ENCODE peak calls at places on chromosomes 4 and X, in ten cellular contexts. J is right lobe of liver, W is A673, M is psoas muscle, B is heart right ventricle, L is aorta, G is suprapubic skin, T is PC-3, Y is spleen, Z is endothelial cell of umbilical vein. P is an unnamed sample. For H3K27me3 and H3K9me3, the result is how much of the 10 kb centered on the place peaks cover.

GRCh38 chrX:84339507-84340364 is 151.7 kb upstream of the RPS6KA6 start:
- DNase-seq in W (peak), T (peak), B (no peak), M (no peak), J (no peak), Y (no peak), Z (peak), L (no peak), G (no peak), P (no peak)

GRCh38 chr4:147786031-147786430 is 54.1 kb downstream of the ARHGAP10 start:
- DNase-seq in M (no peak), G (no peak), W (peak), T (no peak), Y (no peak), J (no peak), Z (no peak), B (no peak), L (no peak), P (no peak)

GRCh38 chr4:99383381-99383780 is 30.8 kb upstream of the ADH1C start:
- DNase-seq in B (no peak), G (no peak), T (no peak), M (no peak), W (no peak), L (no peak), Y (no peak), J (no peak), Z (no peak), P (no peak)

GRCh38 chrX:49878128-49878833 is 1.0 kb upstream of the USP27X start:
- DNase-seq in L (no peak), J (no peak), M (no peak), B (peak), Y (peak), T (no peak), W (no peak), Z (no peak), G (no peak), P (peak)

GRCh38 chr4:147465461-147465860 is 15.4 kb upstream of the EDNRA start:
- DNase-seq in M (no peak), T (no peak), L (no peak), Z (no peak), J (no peak), B (no peak), W (no peak), Y (no peak), G (no peak), P (no peak)

GRCh38 chr4:3801931-3802550 is 35.9 kb downstream of the ADRA2C start:
- DNase-seq in M (no peak), T (no peak), L (peak), Z (no peak), Y (peak), W (no peak), B (no peak), J (no peak), G (no peak), P (no peak)

GRCh38 chr4:80393246-80393969 is 57.9 kb downstream of the CFAP299 start:
- DNase-seq in J (no peak), T (peak), L (no peak), Y (no peak), W (no peak), B (no peak), M (no peak), G (no peak), Z (no peak), P (no peak)

GRCh38 chrX:119266364-119266995 is 30.4 kb downstream of the PGRMC1 start:
- DNase-seq in L (no peak), Z (peak), J (no peak), Y (no peak), M (no peak), G (no peak), T (peak), W (peak), B (no peak), P (no peak)

GRCh38 chr4:95092762-95093161 is 335.0 kb downstream of the BMPR1B start:
- DNase-seq in G (no peak), L (no peak), Z (peak), B (no peak), W (peak), J (no peak), T (peak), Y (no peak), M (no peak), P (no peak)

GRCh38 chr4:52015366-52015765 is 4.8 kb downstream of the LRRC66 start:
- DNase-seq in G (no peak), J (no peak), B (no peak), L (no peak), Z (peak), T (peak), W (peak), M (no peak), Y (no peak), P (no peak)

GRCh38 chrX:95056901-95057300 is 1382.9 kb downstream of the FAM133A start:
- DNase-seq in Z (no peak), M (no peak), W (no peak), B (no peak), L (no peak), Y (no peak), J (no peak), G (no peak), T (peak), P (no peak)

GRCh38 chrX:39819921-39820849 is 277.6 kb downstream of the BCOR start:
- DNase-seq in J (no peak), T (no peak), M (no peak), Z (peak), L (no peak), Y (peak), B (no peak), G (no peak), W (peak), P (no peak)

DNA sequence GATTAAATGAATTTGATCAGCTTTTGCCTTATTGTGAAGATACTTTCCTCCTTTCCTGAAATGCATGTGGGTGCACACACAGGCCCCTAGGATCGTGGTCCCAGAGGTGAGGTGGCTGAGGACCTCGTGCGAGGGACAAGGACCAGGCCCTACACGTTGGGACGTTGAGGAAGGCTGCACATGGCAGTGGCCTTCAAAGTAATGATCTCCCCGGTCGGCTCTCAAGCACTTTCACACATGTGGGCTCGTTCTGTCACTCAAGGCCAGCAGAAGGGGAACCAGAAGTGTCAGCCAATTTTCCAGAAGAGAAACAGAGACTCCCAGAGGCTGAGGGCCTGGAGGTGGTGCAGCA is 196.9 kb downstream of the AFAP1 start:
- DNase-seq in Y (no peak), J (no peak), G (no peak), Z (no peak), T (no peak), W (no peak), L (no peak), B (no peak), M (no peak), P (no peak)
- H3K27me3 ChIP-seq in Y (under half), J (under half), G (under half), Z (under half), T (under half), W (under half), L (under half), B (under half), M (under half), P (under half)

GRCh38 chr4:160523236-160523635 is 1420.4 kb downstream of the RAPGEF2 start:
- DNase-seq in Z (no peak), J (no peak), B (no peak), Y (no peak), L (no peak), M (no peak), T (peak), G (no peak), W (no peak), P (no peak)
- H3K27ac ChIP-seq in Z (no peak), J (no peak), B (no peak), Y (no peak), L (no peak), M (no peak), T (no peak), G (no peak), W (no peak), P (no peak)

GRCh38 chrX:146831994-146832393 is 17.4 kb upstream of the CXorf51A start:
- DNase-seq in G (no peak), W (no peak), Y (peak), B (no peak), J (no peak), L (no peak), Z (no peak), M (no peak), T (no peak), P (peak)
- H3K9me3 ChIP-seq in G (under half), W (under half), Y (under half), B (under half), J (under half), L (under half), Z (under half), M (under half), T (under half), P (under half)

DNA sequence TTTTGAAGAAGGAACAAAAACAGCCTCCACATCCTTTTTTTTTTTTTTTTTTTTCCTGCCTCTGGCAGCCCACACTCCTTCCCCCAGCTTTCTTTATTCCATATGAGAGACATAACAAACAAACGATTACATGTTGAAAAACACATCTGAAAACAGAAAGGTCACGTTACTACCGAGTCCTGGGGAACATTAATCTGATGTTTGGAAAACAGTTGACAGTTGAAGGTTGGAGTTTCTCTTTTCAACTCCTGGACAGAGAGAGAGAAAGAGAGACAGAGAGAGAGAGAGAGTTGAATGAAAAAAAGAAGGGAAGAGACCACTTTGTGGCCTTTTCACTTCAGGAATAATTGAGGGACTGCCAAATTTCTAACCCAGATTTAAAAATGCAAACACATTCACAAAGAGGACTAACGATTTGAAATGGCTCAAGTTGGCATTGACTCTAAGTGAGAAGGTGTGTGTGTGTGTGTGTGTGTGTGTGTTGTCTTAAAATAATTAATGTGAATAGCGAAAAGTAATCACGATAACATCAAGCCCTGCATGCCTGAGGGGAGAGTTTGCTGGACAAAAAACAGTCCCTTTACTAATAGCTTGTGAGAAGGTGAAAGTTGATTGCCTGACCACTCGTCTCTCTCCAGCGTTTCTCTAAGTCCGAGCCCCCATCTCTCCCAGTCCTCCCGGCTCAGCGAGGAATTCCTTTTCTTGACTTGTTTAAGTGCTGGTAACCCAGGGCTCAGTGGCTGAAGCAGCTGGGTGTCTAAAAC is 67.3 kb downstream of the FBXO8 start:
- DNase-seq in L (no peak), W (no peak), Y (no peak), T (no peak), B (no peak), J (no peak), G (no peak), Z (no peak), M (no peak), P (no peak)
- H3K27me3 ChIP-seq in L (under half), W (under half), Y (half or more), T (under half), B (half or more), J (under half), G (half or more), Z (half or more), M (half or more), P (under half)

GRCh38 chr4:174674305-174674840 is 152.1 kb upstream of the HPGD start:
- DNase-seq in G (no peak), T (no peak), Y (no peak), B (no peak), M (no peak), L (no peak), W (no peak), Z (no peak), J (no peak), P (no peak)
- H3K27ac ChIP-seq in G (no peak), T (no peak), Y (no peak), B (no peak), M (no peak), L (no peak), W (no peak), Z (no peak), J (no peak), P (no peak)

GRCh38 chrX:154446430-154446829 is 2.5 kb downstream of the FAM50A start:
- DNase-seq in M (no peak), Z (no peak), G (no peak), B (no peak), L (no peak), Y (no peak), J (no peak), W (no peak), T (no peak), P (no peak)

GRCh38 chrX:154450312-154450711 is 6.4 kb downstream of the FAM50A start:
- DNase-seq in Z (no peak), T (no peak), G (no peak), W (no peak), J (no peak), M (no peak), Y (no peak), L (no peak), B (no peak), P (no peak)

GRCh38 chrX:154452823-154453222 is 5.3 kb upstream of the PLXNA3 start:
- DNase-seq in Z (no peak), G (no peak), M (no peak), Y (no peak), W (no peak), T (no peak), B (no peak), L (no peak), J (no peak), P (no peak)

GRCh38 chrX:154448484-154448883 is 4.5 kb downstream of the FAM50A start:
- DNase-seq in J (no peak), T (no peak), Y (no peak), W (no peak), M (no peak), B (no peak), Z (no peak), G (no peak), L (no peak), P (no peak)

GRCh38 chrX:154449618-154450017 is 5.7 kb downstream of the FAM50A start:
- DNase-seq in T (no peak), B (no peak), G (no peak), W (no peak), L (no peak), J (no peak), Y (no peak), M (no peak), Z (no peak), P (no peak)
- H3K9me3 ChIP-seq in T (under half), B (under half), G (under half), W (under half), L (under half), J (under half), Y (under half), M (under half), Z (under half), P (under half)